ENCODE peak calls at places on chromosomes 5 and 9, in six cellular contexts. Y, J, S, L, Q and B are unnamed samples.
A peak's percentile ranks its signal among the peaks of the same experiment; 100 is the strongest.

GRCh38 chr5:90135979-90136378 is 273.6 kb downstream of the CETN3 start:
- DNase-seq in Y (no peak), J (peak; percentile 51), S (no peak), L (no peak), Q (peak; percentile 2), B (no peak)

GRCh38 chr5:26807231-26808199 is 230.9 kb downstream of the CDH9 start:
- DNase-seq in Y (no peak), J (no peak), S (no peak), L (no peak), Q (no peak), B (no peak)

GRCh38 chr9:6895754-6896153 is 138.0 kb downstream of the KDM4C start:
- DNase-seq in Y (no peak), J (no peak), S (no peak), L (no peak), Q (no peak), B (no peak)

GRCh38 chr9:129282308-129283211 is 104.5 kb upstream of the IER5L start:
- DNase-seq in Y (no peak), J (peak; percentile 34), S (peak; percentile 18), L (no peak), Q (no peak), B (no peak)

GRCh38 chr5:73274870-73275756 is 102.1 kb downstream of the TMEM174 start:
- DNase-seq in Y (no peak), J (no peak), S (no peak), L (no peak), Q (no peak), B (no peak)

GRCh38 chr5:32785639-32786216 is 74.6 kb downstream of the NPR3 start:
- DNase-seq in Y (no peak), J (no peak), S (no peak), L (no peak), Q (no peak), B (no peak)

GRCh38 chr5:64625678-64626077 is 64.6 kb upstream of the SHISAL2B start:
- DNase-seq in Y (no peak), J (no peak), S (no peak), L (no peak), Q (no peak), B (no peak)

GRCh38 chr5:1818784-1819183 is 17.6 kb downstream of the NDUFS6 start:
- DNase-seq in Y (no peak), J (no peak), S (no peak), L (no peak), Q (no peak), B (no peak)

GRCh38 chr9:71819115-71819739 is 50.9 kb upstream of the CEMIP2 start:
- DNase-seq in Y (no peak), J (peak; percentile 78), S (peak; percentile 24), L (peak; percentile 34), Q (peak; percentile 8), B (no peak)

GRCh38 chr5:43041669-43042175 is 1.6 kb upstream of the ANXA2R start:
- DNase-seq in Y (no peak), J (peak; percentile 81), S (no peak), L (peak; percentile 70), Q (peak; percentile 78), B (no peak)

GRCh38 chr5:14218480-14218879 is 75.3 kb downstream of the TRIO start:
- DNase-seq in Y (no peak), J (no peak), S (no peak), L (no peak), Q (no peak), B (no peak)

GRCh38 chr9:70291446-70291845 is 32.7 kb downstream of the SMC5 start:
- DNase-seq in Y (no peak), J (no peak), S (no peak), L (no peak), Q (no peak), B (no peak)

GRCh38 chr5:107523019-107523680 is 147.6 kb downstream of the EFNA5 start:
- DNase-seq in Y (no peak), J (no peak), S (no peak), L (no peak), Q (no peak), B (no peak)

GRCh38 chr5:105033642-105034217 is 1471.1 kb upstream of the NUDT12 start:
- DNase-seq in Y (no peak), J (no peak), S (no peak), L (no peak), Q (no peak), B (no peak)

GRCh38 chr5:140043508-140043872 is 391 bp upstream of the NRG2 start:
- DNase-seq in Y (no peak), J (no peak), S (no peak), L (no peak), Q (peak; percentile 21), B (no peak)

GRCh38 chr9:105475302-105475701 is 27.5 kb downstream of the FSD1L start:
- DNase-seq in Y (no peak), J (no peak), S (no peak), L (no peak), Q (no peak), B (no peak)

GRCh38 chr9:128921881-128922763 is 1.3 kb downstream of the PHYHD1 start:
- DNase-seq in Y (no peak), J (no peak), S (peak; percentile 77), L (no peak), Q (no peak), B (no peak)

GRCh38 chr9:134707031-134707680 is 65.6 kb downstream of the COL5A1 start:
- DNase-seq in Y (no peak), J (peak; percentile 65), S (peak; percentile 90), L (no peak), Q (peak; percentile 94), B (no peak)

GRCh38 chr5:35778259-35778769 is 78.4 kb upstream of the IL7R start:
- DNase-seq in Y (no peak), J (no peak), S (no peak), L (no peak), Q (no peak), B (no peak)

GRCh38 chr9:2473691-2474090 is 147.9 kb upstream of the VLDLR start:
- DNase-seq in Y (no peak), J (no peak), S (no peak), L (no peak), Q (no peak), B (no peak)

GRCh38 chr9:5278486-5278885 is 26.0 kb downstream of the RLN2 start:
- DNase-seq in Y (no peak), J (no peak), S (no peak), L (no peak), Q (no peak), B (no peak)

GRCh38 chr9:3441197-3441816 is 84.5 kb downstream of the RFX3 start:
- DNase-seq in Y (peak; percentile 29), J (peak; percentile 65), S (no peak), L (peak; percentile 47), Q (peak; percentile 65), B (no peak)